ENCODE peak calls at places on chromosomes 11 and 22, in eight cellular contexts. One of them, this sample, is unnamed.

GRCh38 chr22:31099386-31099785 is 8.0 kb downstream of the SELENOM start:
- DNase-seq in psoas muscle: no peak
- DNase-seq in fibroblast of pulmonary artery: no peak
- DNase-seq in sigmoid colon: no peak
- DNase-seq in Peyer's patch: no peak
- DNase-seq in uterus: no peak
- DNase-seq in cardiac muscle cell: no peak
- DNase-seq in transverse colon: no peak
- DNase-seq in this sample: peak; percentile 28

GRCh38 chr22:38016182-38017078 is 32.1 kb upstream of the SOX10 start:
- DNase-seq in uterus: no peak
- DNase-seq in Peyer's patch: no peak
- DNase-seq in psoas muscle: no peak
- DNase-seq in transverse colon: peak; percentile 52
- DNase-seq in fibroblast of pulmonary artery: peak; percentile 78
- DNase-seq in cardiac muscle cell: peak; percentile 80
- DNase-seq in sigmoid colon: peak; percentile 86
- DNase-seq in this sample: peak; percentile 34

GRCh38 chr11:74849525-74850391 is 99.1 kb downstream of the XRRA1 start:
- DNase-seq in Peyer's patch: no peak
- DNase-seq in transverse colon: no peak
- DNase-seq in cardiac muscle cell: peak; percentile 66
- DNase-seq in fibroblast of pulmonary artery: peak; percentile 50
- DNase-seq in uterus: no peak
- DNase-seq in psoas muscle: peak; percentile 57
- DNase-seq in sigmoid colon: no peak
- DNase-seq in this sample: peak; percentile 52

GRCh38 chr11:96265236-96265737 is 77.7 kb downstream of the MAML2 start:
- DNase-seq in fibroblast of pulmonary artery: no peak
- DNase-seq in uterus: no peak
- DNase-seq in Peyer's patch: no peak
- DNase-seq in cardiac muscle cell: no peak
- DNase-seq in psoas muscle: no peak
- DNase-seq in transverse colon: no peak
- DNase-seq in sigmoid colon: no peak
- DNase-seq in this sample: no peak

GRCh38 chr22:37077802-37078448 is 26.4 kb downstream of the KCTD17 start:
- DNase-seq in cardiac muscle cell: peak; percentile 66
- DNase-seq in transverse colon: peak; percentile 75
- DNase-seq in fibroblast of pulmonary artery: peak; percentile 61
- DNase-seq in Peyer's patch: peak; percentile 76
- DNase-seq in uterus: no peak
- DNase-seq in sigmoid colon: no peak
- DNase-seq in psoas muscle: peak; percentile 68
- DNase-seq in this sample: peak; percentile 66

GRCh38 chr11:20363500-20364411 is at the start of gene HTATIP2:
- DNase-seq in cardiac muscle cell: peak; percentile 71
- DNase-seq in psoas muscle: peak; percentile 86
- DNase-seq in uterus: peak; percentile 56
- DNase-seq in transverse colon: peak; percentile 82
- DNase-seq in fibroblast of pulmonary artery: peak; percentile 68
- DNase-seq in sigmoid colon: peak; percentile 84
- DNase-seq in Peyer's patch: peak; percentile 88
- DNase-seq in this sample: peak; percentile 33

GRCh38 chr11:9861860-9862725 is 198.2 kb downstream of the SWAP70 start:
- DNase-seq in Peyer's patch: no peak
- DNase-seq in psoas muscle: peak; percentile 57
- DNase-seq in cardiac muscle cell: peak; percentile 83
- DNase-seq in uterus: peak; percentile 57
- DNase-seq in transverse colon: peak; percentile 57
- DNase-seq in sigmoid colon: peak; percentile 74
- DNase-seq in fibroblast of pulmonary artery: peak; percentile 81
- DNase-seq in this sample: peak; percentile 95

GRCh38 chr11:74730601-74731260 is 495 bp downstream of the CHRDL2 start:
- DNase-seq in sigmoid colon: no peak
- DNase-seq in psoas muscle: no peak
- DNase-seq in Peyer's patch: no peak
- DNase-seq in transverse colon: no peak
- DNase-seq in uterus: no peak
- DNase-seq in fibroblast of pulmonary artery: no peak
- DNase-seq in cardiac muscle cell: no peak
- DNase-seq in this sample: no peak

GRCh38 chr11:61334434-61335354 is 1.7 kb downstream of the TKFC start:
- DNase-seq in fibroblast of pulmonary artery: peak; percentile 36
- DNase-seq in sigmoid colon: peak; percentile 48
- DNase-seq in uterus: no peak
- DNase-seq in Peyer's patch: peak; percentile 82
- DNase-seq in psoas muscle: no peak
- DNase-seq in transverse colon: no peak
- DNase-seq in cardiac muscle cell: peak; percentile 67
- DNase-seq in this sample: peak; percentile 63

GRCh38 chr22:32204856-32205722 is at the start of gene RFPL2:
- DNase-seq in uterus: no peak
- DNase-seq in psoas muscle: no peak
- DNase-seq in cardiac muscle cell: peak; percentile 15
- DNase-seq in fibroblast of pulmonary artery: peak; percentile 4
- DNase-seq in Peyer's patch: peak; percentile 64
- DNase-seq in transverse colon: peak; percentile 32
- DNase-seq in sigmoid colon: no peak
- DNase-seq in this sample: peak; percentile 11

GRCh38 chr11:116882386-116882785 is 45.0 kb upstream of the APOA1 start:
- DNase-seq in cardiac muscle cell: no peak
- DNase-seq in sigmoid colon: no peak
- DNase-seq in psoas muscle: no peak
- DNase-seq in fibroblast of pulmonary artery: peak; percentile 13
- DNase-seq in uterus: no peak
- DNase-seq in Peyer's patch: no peak
- DNase-seq in transverse colon: no peak
- DNase-seq in this sample: peak; percentile 53

GRCh38 chr22:34620832-34621231 is 445.1 kb upstream of the ISX start:
- DNase-seq in uterus: no peak
- DNase-seq in psoas muscle: no peak
- DNase-seq in sigmoid colon: no peak
- DNase-seq in transverse colon: no peak
- DNase-seq in cardiac muscle cell: no peak
- DNase-seq in Peyer's patch: no peak
- DNase-seq in fibroblast of pulmonary artery: no peak
- DNase-seq in this sample: no peak

GRCh38 chr22:43643362-43643761 is 168.7 kb downstream of the EFCAB6 start:
- DNase-seq in sigmoid colon: no peak
- DNase-seq in fibroblast of pulmonary artery: no peak
- DNase-seq in psoas muscle: no peak
- DNase-seq in uterus: no peak
- DNase-seq in cardiac muscle cell: no peak
- DNase-seq in Peyer's patch: no peak
- DNase-seq in transverse colon: no peak
- DNase-seq in this sample: no peak

GRCh38 chr11:45001466-45002165 is 50.9 kb upstream of the TP53I11 start:
- DNase-seq in psoas muscle: no peak
- DNase-seq in cardiac muscle cell: no peak
- DNase-seq in fibroblast of pulmonary artery: no peak
- DNase-seq in uterus: no peak
- DNase-seq in Peyer's patch: no peak
- DNase-seq in sigmoid colon: no peak
- DNase-seq in transverse colon: no peak
- DNase-seq in this sample: no peak

GRCh38 chr22:38193580-38193979 is 8.2 kb upstream of the MAFF start:
- DNase-seq in fibroblast of pulmonary artery: peak; percentile 66
- DNase-seq in sigmoid colon: no peak
- DNase-seq in transverse colon: no peak
- DNase-seq in cardiac muscle cell: peak; percentile 69
- DNase-seq in psoas muscle: no peak
- DNase-seq in uterus: peak; percentile 57
- DNase-seq in Peyer's patch: no peak
- DNase-seq in this sample: no peak

GRCh38 chr11:15143855-15144254 is 29.1 kb downstream of the INSC start:
- DNase-seq in uterus: no peak
- DNase-seq in psoas muscle: no peak
- DNase-seq in transverse colon: no peak
- DNase-seq in fibroblast of pulmonary artery: no peak
- DNase-seq in cardiac muscle cell: no peak
- DNase-seq in sigmoid colon: no peak
- DNase-seq in Peyer's patch: no peak
- DNase-seq in this sample: no peak
- H3K4me3 ChIP-seq in uterus: no peak overlapping the region
- H3K4me3 ChIP-seq in psoas muscle: no peak overlapping the region
- H3K4me3 ChIP-seq in transverse colon: no peak overlapping the region
- H3K4me3 ChIP-seq in fibroblast of pulmonary artery: no peak overlapping the region
- H3K4me3 ChIP-seq in cardiac muscle cell: no peak overlapping the region
- H3K4me3 ChIP-seq in sigmoid colon: no peak overlapping the region
- H3K4me3 ChIP-seq in Peyer's patch: no peak overlapping the region
- H3K4me3 ChIP-seq in this sample: no peak overlapping the region

DNA sequence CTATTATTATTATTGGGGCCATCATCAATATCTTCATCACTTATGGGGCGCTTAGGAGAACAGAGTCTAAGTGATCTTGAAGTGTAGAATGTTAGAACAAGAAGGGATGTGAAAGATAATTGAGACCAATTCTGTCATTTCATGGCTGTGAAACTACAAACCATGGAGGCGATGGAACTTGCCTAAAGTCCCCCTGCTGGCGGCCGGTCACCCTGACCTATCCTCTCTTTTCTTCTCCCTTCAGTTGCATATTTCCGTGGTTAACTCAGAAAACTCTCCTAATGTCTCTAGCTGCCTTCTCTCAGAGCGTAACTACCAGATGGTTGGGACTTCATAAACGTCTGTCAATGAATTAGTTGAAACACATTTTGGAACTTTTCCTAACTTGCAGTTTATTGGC is 6.6 kb upstream of the OR4B1 start:
- DNase-seq in Peyer's patch: no peak
- DNase-seq in psoas muscle: no peak
- DNase-seq in fibroblast of pulmonary artery: peak; percentile 4
- DNase-seq in transverse colon: no peak
- DNase-seq in cardiac muscle cell: peak; percentile 0
- DNase-seq in uterus: no peak
- DNase-seq in sigmoid colon: no peak
- DNase-seq in this sample: peak; percentile 12
- TF ChIP-seq CTCF in Peyer's patch: no peak
- TF ChIP-seq CTCF in psoas muscle: no peak
- TF ChIP-seq CTCF in fibroblast of pulmonary artery: peak; percentile 25
- TF ChIP-seq CTCF in transverse colon: no peak
- TF ChIP-seq CTCF in cardiac muscle cell: no peak
- TF ChIP-seq CTCF in uterus: no peak
- TF ChIP-seq CTCF in sigmoid colon: no peak
- TF ChIP-seq CTCF in this sample: peak; percentile 34

DNA sequence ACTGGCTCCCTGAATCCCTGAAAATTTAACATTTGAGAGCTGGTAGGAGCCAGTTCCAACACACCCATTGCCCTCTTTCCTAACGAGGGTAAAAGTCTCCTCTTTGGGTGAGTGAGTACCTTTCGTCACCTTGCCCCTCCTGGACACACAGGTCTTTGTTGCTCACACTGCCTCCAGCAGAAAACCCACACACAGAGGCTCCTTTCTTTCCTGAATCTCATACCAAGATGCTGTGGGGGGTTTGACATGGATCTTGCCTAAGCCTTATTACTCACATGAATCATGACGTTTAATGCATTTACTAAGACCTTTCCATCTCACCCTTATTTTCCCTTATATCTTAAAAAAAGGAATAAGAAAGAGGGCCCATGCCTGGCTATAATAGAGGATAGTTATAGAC is 53.0 kb downstream of the PARVA start:
- DNase-seq in transverse colon: no peak
- DNase-seq in Peyer's patch: no peak
- DNase-seq in sigmoid colon: no peak
- DNase-seq in fibroblast of pulmonary artery: peak; percentile 76
- DNase-seq in uterus: no peak
- DNase-seq in psoas muscle: no peak
- DNase-seq in cardiac muscle cell: peak; percentile 80
- DNase-seq in this sample: peak; percentile 74
- H3K4me3 ChIP-seq in transverse colon: no peak overlapping the region
- H3K4me3 ChIP-seq in Peyer's patch: no peak overlapping the region
- H3K4me3 ChIP-seq in sigmoid colon: no peak overlapping the region
- H3K4me3 ChIP-seq in fibroblast of pulmonary artery: no peak overlapping the region
- H3K4me3 ChIP-seq in uterus: no peak overlapping the region
- H3K4me3 ChIP-seq in psoas muscle: no peak overlapping the region
- H3K4me3 ChIP-seq in cardiac muscle cell: no peak overlapping the region
- H3K4me3 ChIP-seq in this sample: no peak overlapping the region

GRCh38 chr22:20027966-20028854 is 7.3 kb downstream of the TANGO2 start:
- DNase-seq in psoas muscle: peak; percentile 30
- DNase-seq in Peyer's patch: peak; percentile 45
- DNase-seq in cardiac muscle cell: peak; percentile 35
- DNase-seq in transverse colon: no peak
- DNase-seq in uterus: no peak
- DNase-seq in sigmoid colon: no peak
- DNase-seq in fibroblast of pulmonary artery: peak; percentile 37
- DNase-seq in this sample: peak; percentile 49
- TF ChIP-seq CTCF in psoas muscle: no peak
- TF ChIP-seq CTCF in Peyer's patch: no peak
- TF ChIP-seq CTCF in cardiac muscle cell: peak; percentile 47
- TF ChIP-seq CTCF in transverse colon: no peak
- TF ChIP-seq CTCF in uterus: no peak
- TF ChIP-seq CTCF in sigmoid colon: no peak
- TF ChIP-seq CTCF in fibroblast of pulmonary artery: peak; percentile 45
- TF ChIP-seq CTCF in this sample: peak; percentile 57

GRCh38 chr11:14359573-14360031 is 619 bp upstream of the RRAS2 start:
- DNase-seq in psoas muscle: no peak
- DNase-seq in cardiac muscle cell: no peak
- DNase-seq in Peyer's patch: no peak
- DNase-seq in transverse colon: no peak
- DNase-seq in sigmoid colon: no peak
- DNase-seq in fibroblast of pulmonary artery: no peak
- DNase-seq in uterus: no peak
- DNase-seq in this sample: no peak
- H3K4me3 ChIP-seq in psoas muscle: peak overlapping the region; percentile 95
- H3K4me3 ChIP-seq in cardiac muscle cell: peak overlapping the region; percentile 68
- H3K4me3 ChIP-seq in Peyer's patch: peak overlapping the region; percentile 96
- H3K4me3 ChIP-seq in transverse colon: no peak overlapping the region
- H3K4me3 ChIP-seq in sigmoid colon: peak overlapping the region; percentile 80
- H3K4me3 ChIP-seq in fibroblast of pulmonary artery: peak overlapping the region; percentile 88
- H3K4me3 ChIP-seq in uterus: no peak overlapping the region
- H3K4me3 ChIP-seq in this sample: peak overlapping the region; percentile 86